ENCODE peak calls at places on chromosome 7, in five cellular contexts. One of them, this sample, is unnamed. For H3K9me3, the result is how much of the 10 kb centered on the place peaks cover.

GRCh38 chr7:10950494-10950893 is 23.2 kb upstream of the PHF14 start:
- DNase-seq in H1: no peak
- DNase-seq in H9: no peak
- DNase-seq in IMR-90: no peak
- DNase-seq in neuronal stem cell: no peak
- DNase-seq in this sample: no peak

GRCh38 chr7:151818674-151819519 is 58.0 kb downstream of the PRKAG2 start:
- DNase-seq in H1: no peak
- DNase-seq in H9: peak
- DNase-seq in IMR-90: no peak
- DNase-seq in neuronal stem cell: no peak
- DNase-seq in this sample: no peak

GRCh38 chr7:7201583-7202374 is 19.4 kb downstream of the C1GALT1 start:
- DNase-seq in H1: no peak
- DNase-seq in H9: peak
- DNase-seq in IMR-90: no peak
- DNase-seq in neuronal stem cell: no peak
- DNase-seq in this sample: no peak

GRCh38 chr7:157684596-157685429 is 348.0 kb downstream of the DNAJB6 start:
- DNase-seq in H1: no peak
- DNase-seq in H9: no peak
- DNase-seq in IMR-90: no peak
- DNase-seq in neuronal stem cell: peak
- DNase-seq in this sample: no peak

GRCh38 chr7:85065306-85065705 is 121.5 kb downstream of the SEMA3D start:
- DNase-seq in H1: no peak
- DNase-seq in H9: no peak
- DNase-seq in IMR-90: peak
- DNase-seq in neuronal stem cell: no peak
- DNase-seq in this sample: peak

GRCh38 chr7:37908221-37908788 is 8.3 kb downstream of the SFRP4 start:
- DNase-seq in H1: no peak
- DNase-seq in H9: no peak
- DNase-seq in IMR-90: peak
- DNase-seq in neuronal stem cell: no peak
- DNase-seq in this sample: no peak

GRCh38 chr7:118104812-118105441 is 79.0 kb upstream of the LSM8 start:
- DNase-seq in H1: no peak
- DNase-seq in H9: no peak
- DNase-seq in IMR-90: peak
- DNase-seq in neuronal stem cell: no peak
- DNase-seq in this sample: peak

GRCh38 chr7:157458254-157458633 is 121.4 kb downstream of the DNAJB6 start:
- DNase-seq in H1: no peak
- DNase-seq in H9: no peak
- DNase-seq in IMR-90: no peak
- DNase-seq in neuronal stem cell: no peak
- DNase-seq in this sample: no peak

GRCh38 chr7:78175330-78175729 is 376.8 kb downstream of the PHTF2 start:
- DNase-seq in H1: no peak
- DNase-seq in H9: no peak
- DNase-seq in IMR-90: no peak
- DNase-seq in neuronal stem cell: no peak
- DNase-seq in this sample: no peak

GRCh38 chr7:29398011-29398410 is 165.6 kb upstream of the PRR15 start:
- DNase-seq in H1: no peak
- DNase-seq in H9: no peak
- DNase-seq in IMR-90: no peak
- DNase-seq in neuronal stem cell: no peak
- DNase-seq in this sample: no peak

GRCh38 chr7:5215313-5215712 is 25.3 kb downstream of the WIPI2 start:
- DNase-seq in H1: no peak
- DNase-seq in H9: no peak
- DNase-seq in IMR-90: no peak
- DNase-seq in neuronal stem cell: no peak
- DNase-seq in this sample: no peak

GRCh38 chr7:96167424-96167823 is 154.5 kb downstream of the SLC25A13 start:
- DNase-seq in H1: no peak
- DNase-seq in H9: no peak
- DNase-seq in IMR-90: no peak
- DNase-seq in neuronal stem cell: no peak
- DNase-seq in this sample: no peak

GRCh38 chr7:45239486-45239885 is 81.9 kb downstream of the RAMP3 start:
- DNase-seq in H1: no peak
- DNase-seq in H9: no peak
- DNase-seq in IMR-90: peak
- DNase-seq in neuronal stem cell: no peak
- DNase-seq in this sample: no peak

GRCh38 chr7:157320607-157320979 is 16.2 kb upstream of the DNAJB6 start:
- DNase-seq in H1: no peak
- DNase-seq in H9: no peak
- DNase-seq in IMR-90: peak
- DNase-seq in neuronal stem cell: no peak
- DNase-seq in this sample: peak

GRCh38 chr7:124550036-124550435 is 215.6 kb downstream of the GPR37 start:
- DNase-seq in H1: no peak
- DNase-seq in H9: no peak
- DNase-seq in IMR-90: peak
- DNase-seq in neuronal stem cell: no peak
- DNase-seq in this sample: peak

GRCh38 chr7:130040576-130040975 is 10.6 kb downstream of the ZC3HC1 start:
- DNase-seq in H1: no peak
- DNase-seq in H9: no peak
- DNase-seq in IMR-90: no peak
- DNase-seq in neuronal stem cell: no peak
- DNase-seq in this sample: no peak

GRCh38 chr7:139495726-139496125 is 12.3 kb upstream of the KLRG2 start:
- DNase-seq in H1: no peak
- DNase-seq in H9: no peak
- DNase-seq in IMR-90: no peak
- DNase-seq in neuronal stem cell: no peak
- DNase-seq in this sample: no peak

GRCh38 chr7:1654738-1655490 is 15.2 kb upstream of the ELFN1 start:
- DNase-seq in H1: no peak
- DNase-seq in H9: no peak
- DNase-seq in IMR-90: no peak
- DNase-seq in neuronal stem cell: no peak
- DNase-seq in this sample: no peak

GRCh38 chr7:13017325-13017853 is 330.0 kb downstream of the ARL4A start:
- DNase-seq in H1: no peak
- DNase-seq in H9: peak
- DNase-seq in IMR-90: peak
- DNase-seq in neuronal stem cell: peak
- DNase-seq in this sample: peak

GRCh38 chr7:77664715-77665114 is 31.5 kb upstream of the RSBN1L start:
- DNase-seq in H1: no peak
- DNase-seq in H9: no peak
- DNase-seq in IMR-90: no peak
- DNase-seq in neuronal stem cell: no peak
- DNase-seq in this sample: no peak

GRCh38 chr7:51455948-51456347 is 139.3 kb upstream of the COBL start:
- DNase-seq in H1: no peak
- DNase-seq in H9: no peak
- DNase-seq in IMR-90: no peak
- DNase-seq in neuronal stem cell: no peak
- DNase-seq in this sample: no peak

GRCh38 chr7:104264281-104264680 is 56.5 kb upstream of the ORC5 start:
- DNase-seq in H1: no peak
- DNase-seq in H9: no peak
- DNase-seq in IMR-90: peak
- DNase-seq in neuronal stem cell: no peak
- DNase-seq in this sample: no peak

GRCh38 chr7:99898836-99899235 is 20.5 kb downstream of the TRIM4 start:
- DNase-seq in H1: no peak
- DNase-seq in H9: no peak
- DNase-seq in IMR-90: no peak
- DNase-seq in neuronal stem cell: no peak
- DNase-seq in this sample: no peak

GRCh38 chr7:86908948-86909347 is 150.5 kb downstream of the ELAPOR2 start:
- DNase-seq in H1: no peak
- DNase-seq in H9: no peak
- DNase-seq in IMR-90: no peak
- DNase-seq in neuronal stem cell: no peak
- DNase-seq in this sample: peak

GRCh38 chr7:12712236-12712635 is 24.8 kb downstream of the ARL4A start:
- DNase-seq in H1: no peak
- DNase-seq in H9: no peak
- DNase-seq in IMR-90: no peak
- DNase-seq in neuronal stem cell: no peak
- DNase-seq in this sample: no peak

GRCh38 chr7:80361948-80362347 is 149.9 kb downstream of the GNAT3 start:
- DNase-seq in H1: no peak
- DNase-seq in H9: no peak
- DNase-seq in IMR-90: no peak
- DNase-seq in neuronal stem cell: no peak
- DNase-seq in this sample: no peak

GRCh38 chr7:120053390-120053961 is 219.5 kb upstream of the KCND2 start:
- DNase-seq in H1: no peak
- DNase-seq in H9: no peak
- DNase-seq in IMR-90: peak
- DNase-seq in neuronal stem cell: no peak
- DNase-seq in this sample: peak

GRCh38 chr7:95871078-95871848 is 98.9 kb downstream of the DYNC1I1 start:
- DNase-seq in H1: no peak
- DNase-seq in H9: peak
- DNase-seq in IMR-90: peak
- DNase-seq in neuronal stem cell: peak
- DNase-seq in this sample: peak

GRCh38 chr7:137480824-137481365 is 137.4 kb upstream of the PTN start:
- DNase-seq in H1: no peak
- DNase-seq in H9: no peak
- DNase-seq in IMR-90: no peak
- DNase-seq in neuronal stem cell: no peak
- DNase-seq in this sample: no peak

GRCh38 chr7:21565614-21566013 is 22.8 kb downstream of the DNAH11 start:
- DNase-seq in H1: no peak
- DNase-seq in H9: no peak
- DNase-seq in IMR-90: no peak
- DNase-seq in neuronal stem cell: no peak
- DNase-seq in this sample: no peak

GRCh38 chr7:514651-515598 is 4.7 kb downstream of the PDGFA start:
- DNase-seq in H1: no peak
- DNase-seq in H9: peak
- DNase-seq in IMR-90: no peak
- DNase-seq in neuronal stem cell: peak
- DNase-seq in this sample: peak

GRCh38 chr7:135980665-135981180 is 3.6 kb upstream of the MTPN start:
- DNase-seq in H1: no peak
- DNase-seq in H9: no peak
- DNase-seq in IMR-90: peak
- DNase-seq in neuronal stem cell: no peak
- DNase-seq in this sample: peak

GRCh38 chr7:41107330-41107937 is 595.5 kb downstream of the INHBA start:
- DNase-seq in H1: no peak
- DNase-seq in H9: no peak
- DNase-seq in IMR-90: peak
- DNase-seq in neuronal stem cell: no peak
- DNase-seq in this sample: no peak

GRCh38 chr7:157220916-157221569 is 82.3 kb downstream of the UBE3C start:
- DNase-seq in H1: no peak
- DNase-seq in H9: no peak
- DNase-seq in IMR-90: no peak
- DNase-seq in neuronal stem cell: no peak
- DNase-seq in this sample: no peak

GRCh38 chr7:39413866-39414668 is 152.1 kb upstream of the YAE1 start:
- DNase-seq in H1: peak
- DNase-seq in H9: peak
- DNase-seq in IMR-90: peak
- DNase-seq in neuronal stem cell: peak
- DNase-seq in this sample: peak
- H2BK120ac ChIP-seq in H1: no peak
- H2BK120ac ChIP-seq in H9: no peak
- H2BK120ac ChIP-seq in IMR-90: no peak
- H2BK120ac ChIP-seq in neuronal stem cell: no peak
- H2BK120ac ChIP-seq in this sample: no peak

GRCh38 chr7:154696556-154696955 is 306.4 kb downstream of the PAXIP1 start:
- DNase-seq in H1: no peak
- DNase-seq in H9: no peak
- DNase-seq in IMR-90: no peak
- DNase-seq in neuronal stem cell: no peak
- DNase-seq in this sample: no peak
- H3K9me3 ChIP-seq in H1: under half
- H3K9me3 ChIP-seq in H9: under half
- H3K9me3 ChIP-seq in IMR-90: half or more
- H3K9me3 ChIP-seq in neuronal stem cell: under half
- H3K9me3 ChIP-seq in this sample: under half

DNA sequence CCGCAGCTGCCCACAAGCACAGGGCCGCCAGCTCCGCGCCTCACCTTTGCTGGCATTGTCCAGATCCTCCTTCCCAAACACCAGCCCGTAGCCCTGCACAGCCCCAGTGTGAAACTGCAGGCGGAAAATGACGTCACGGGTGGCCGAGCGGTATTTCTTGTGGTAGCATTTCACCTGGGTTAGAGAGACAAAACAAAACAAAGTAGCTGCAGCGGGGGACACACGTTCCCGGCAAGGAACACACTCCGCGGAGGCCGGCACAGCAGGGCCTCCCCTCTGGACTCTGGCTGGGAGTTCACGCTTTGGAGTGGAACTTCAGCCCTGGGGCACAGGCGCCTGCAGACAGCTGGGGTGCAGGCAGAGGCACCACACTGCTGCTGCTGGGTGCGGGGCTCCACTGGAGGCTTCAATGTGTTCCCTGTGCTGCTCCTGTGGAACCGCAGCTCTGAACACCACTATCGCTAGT is 181.1 kb downstream of the TNS3 start:
- DNase-seq in H1: no peak
- DNase-seq in H9: no peak
- DNase-seq in IMR-90: no peak
- DNase-seq in neuronal stem cell: no peak
- DNase-seq in this sample: no peak
- H3K23ac ChIP-seq in H1: no peak
- H3K23ac ChIP-seq in H9: no peak
- H3K23ac ChIP-seq in IMR-90: no peak
- H3K23ac ChIP-seq in neuronal stem cell: peak
- H3K23ac ChIP-seq in this sample: no peak

DNA sequence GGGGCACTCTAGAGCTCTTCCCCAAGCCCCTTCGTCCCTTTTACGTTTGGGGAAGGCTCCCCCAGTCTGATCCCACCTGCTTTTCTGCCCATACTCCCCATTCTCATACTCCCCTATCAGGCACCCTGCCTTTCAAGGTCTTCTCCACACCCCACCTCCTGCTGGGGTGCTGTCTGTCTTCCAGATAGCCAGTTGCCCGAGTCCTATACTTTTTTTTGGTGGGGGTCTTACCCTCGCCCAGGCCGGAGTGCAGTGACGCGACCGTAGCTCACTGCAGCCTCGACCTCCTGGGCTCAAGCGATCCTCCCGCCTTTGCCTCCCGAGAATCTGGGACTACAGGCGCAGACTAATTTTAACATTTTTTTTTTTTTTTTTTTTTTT is 775 bp upstream of the ABHD11 start:
- DNase-seq in H1: no peak
- DNase-seq in H9: no peak
- DNase-seq in IMR-90: no peak
- DNase-seq in neuronal stem cell: no peak
- DNase-seq in this sample: no peak
- H2BK120ac ChIP-seq in H1: no peak
- H2BK120ac ChIP-seq in H9: no peak
- H2BK120ac ChIP-seq in IMR-90: no peak
- H2BK120ac ChIP-seq in neuronal stem cell: no peak
- H2BK120ac ChIP-seq in this sample: no peak

GRCh38 chr7:27243340-27244163 is 950 bp downstream of the EVX1 start:
- DNase-seq in H1: no peak
- DNase-seq in H9: peak
- DNase-seq in IMR-90: no peak
- DNase-seq in neuronal stem cell: no peak
- DNase-seq in this sample: no peak
- H3K9me3 ChIP-seq in H1: under half
- H3K9me3 ChIP-seq in H9: under half
- H3K9me3 ChIP-seq in IMR-90: under half
- H3K9me3 ChIP-seq in neuronal stem cell: under half
- H3K9me3 ChIP-seq in this sample: under half